ENCODE peak calls at places on chromosome 18, in seven cellular contexts. One of them, this sample, is unnamed.

GRCh38 chr18:27605107-27605834 is 420.2 kb upstream of the CHST9 start:
- DNase-seq in fibroblast of lung: peak; percentile 70
- DNase-seq in heart left ventricle: no peak
- DNase-seq in mammary epithelial cell: peak; percentile 54
- DNase-seq in spleen: no peak
- DNase-seq in left ventricle myocardium inferior: no peak
- DNase-seq in SJSA1: peak; percentile 65
- DNase-seq in this sample: no peak

GRCh38 chr18:55419939-55420664 is 167.9 kb downstream of the TCF4 start:
- DNase-seq in fibroblast of lung: peak; percentile 53
- DNase-seq in SJSA1: no peak
- DNase-seq in spleen: no peak
- DNase-seq in heart left ventricle: no peak
- DNase-seq in mammary epithelial cell: no peak
- DNase-seq in left ventricle myocardium inferior: no peak
- DNase-seq in this sample: no peak

GRCh38 chr18:50410008-50410407 is 35.2 kb downstream of the SKA1 start:
- DNase-seq in mammary epithelial cell: no peak
- DNase-seq in heart left ventricle: no peak
- DNase-seq in spleen: no peak
- DNase-seq in left ventricle myocardium inferior: no peak
- DNase-seq in SJSA1: no peak
- DNase-seq in fibroblast of lung: no peak
- DNase-seq in this sample: no peak

GRCh38 chr18:56382541-56382940 is 255.9 kb downstream of the TXNL1 start:
- DNase-seq in SJSA1: no peak
- DNase-seq in mammary epithelial cell: no peak
- DNase-seq in left ventricle myocardium inferior: no peak
- DNase-seq in fibroblast of lung: no peak
- DNase-seq in heart left ventricle: no peak
- DNase-seq in spleen: no peak
- DNase-seq in this sample: no peak

GRCh38 chr18:31977270-31977872 is 34.4 kb upstream of the TRAPPC8 start:
- DNase-seq in mammary epithelial cell: peak; percentile 32
- DNase-seq in left ventricle myocardium inferior: no peak
- DNase-seq in heart left ventricle: no peak
- DNase-seq in spleen: no peak
- DNase-seq in SJSA1: no peak
- DNase-seq in fibroblast of lung: peak; percentile 66
- DNase-seq in this sample: no peak

GRCh38 chr18:38420611-38421010 is 855.0 kb upstream of the CELF4 start:
- DNase-seq in SJSA1: no peak
- DNase-seq in spleen: no peak
- DNase-seq in fibroblast of lung: no peak
- DNase-seq in mammary epithelial cell: no peak
- DNase-seq in heart left ventricle: no peak
- DNase-seq in left ventricle myocardium inferior: no peak
- DNase-seq in this sample: no peak

GRCh38 chr18:47594621-47595086 is 335.8 kb downstream of the SMAD2 start:
- DNase-seq in left ventricle myocardium inferior: no peak
- DNase-seq in SJSA1: no peak
- DNase-seq in mammary epithelial cell: no peak
- DNase-seq in spleen: no peak
- DNase-seq in fibroblast of lung: no peak
- DNase-seq in heart left ventricle: no peak
- DNase-seq in this sample: no peak

GRCh38 chr18:69866250-69866649 is 81.4 kb downstream of the CD226 start:
- DNase-seq in spleen: no peak
- DNase-seq in fibroblast of lung: no peak
- DNase-seq in left ventricle myocardium inferior: no peak
- DNase-seq in heart left ventricle: no peak
- DNase-seq in mammary epithelial cell: no peak
- DNase-seq in SJSA1: no peak
- DNase-seq in this sample: no peak

GRCh38 chr18:35511428-35511827 is 13.7 kb upstream of the INO80C start:
- DNase-seq in spleen: no peak
- DNase-seq in SJSA1: peak; percentile 5
- DNase-seq in fibroblast of lung: no peak
- DNase-seq in left ventricle myocardium inferior: no peak
- DNase-seq in mammary epithelial cell: no peak
- DNase-seq in heart left ventricle: no peak
- DNase-seq in this sample: no peak

GRCh38 chr18:56248613-56249235 is 389.7 kb downstream of the TXNL1 start:
- DNase-seq in spleen: no peak
- DNase-seq in left ventricle myocardium inferior: no peak
- DNase-seq in SJSA1: no peak
- DNase-seq in fibroblast of lung: no peak
- DNase-seq in heart left ventricle: no peak
- DNase-seq in mammary epithelial cell: no peak
- DNase-seq in this sample: no peak

GRCh38 chr18:44536041-44536440 is 144.6 kb upstream of the SETBP1 start:
- DNase-seq in spleen: no peak
- DNase-seq in left ventricle myocardium inferior: no peak
- DNase-seq in mammary epithelial cell: peak; percentile 65
- DNase-seq in heart left ventricle: no peak
- DNase-seq in SJSA1: no peak
- DNase-seq in fibroblast of lung: peak; percentile 73
- DNase-seq in this sample: no peak

GRCh38 chr18:47604041-47604440 is 326.4 kb downstream of the SMAD2 start:
- DNase-seq in fibroblast of lung: no peak
- DNase-seq in SJSA1: peak; percentile 19
- DNase-seq in spleen: no peak
- DNase-seq in heart left ventricle: no peak
- DNase-seq in mammary epithelial cell: no peak
- DNase-seq in left ventricle myocardium inferior: no peak
- DNase-seq in this sample: no peak

GRCh38 chr18:46297124-46297523 is 192.9 kb downstream of the HAUS1 start:
- DNase-seq in SJSA1: no peak
- DNase-seq in spleen: no peak
- DNase-seq in left ventricle myocardium inferior: no peak
- DNase-seq in mammary epithelial cell: no peak
- DNase-seq in fibroblast of lung: no peak
- DNase-seq in heart left ventricle: no peak
- DNase-seq in this sample: no peak

GRCh38 chr18:9380571-9381390 is 46.2 kb downstream of the TWSG1 start:
- DNase-seq in heart left ventricle: no peak
- DNase-seq in fibroblast of lung: peak; percentile 78
- DNase-seq in SJSA1: no peak
- DNase-seq in left ventricle myocardium inferior: no peak
- DNase-seq in mammary epithelial cell: no peak
- DNase-seq in spleen: no peak
- DNase-seq in this sample: no peak

GRCh38 chr18:73279499-73279898 is 411.7 kb upstream of the NETO1 start:
- DNase-seq in heart left ventricle: peak; percentile 58
- DNase-seq in mammary epithelial cell: no peak
- DNase-seq in SJSA1: no peak
- DNase-seq in fibroblast of lung: no peak
- DNase-seq in left ventricle myocardium inferior: peak; percentile 61
- DNase-seq in spleen: no peak
- DNase-seq in this sample: no peak

GRCh38 chr18:47975105-47975504 is 44.6 kb upstream of the SMAD2 start:
- DNase-seq in SJSA1: no peak
- DNase-seq in fibroblast of lung: no peak
- DNase-seq in left ventricle myocardium inferior: no peak
- DNase-seq in spleen: no peak
- DNase-seq in heart left ventricle: no peak
- DNase-seq in mammary epithelial cell: no peak
- DNase-seq in this sample: no peak

GRCh38 chr18:79962835-79963657 is 1.4 kb upstream of the HSBP1L1 start:
- DNase-seq in spleen: no peak
- DNase-seq in fibroblast of lung: no peak
- DNase-seq in SJSA1: no peak
- DNase-seq in left ventricle myocardium inferior: no peak
- DNase-seq in heart left ventricle: no peak
- DNase-seq in mammary epithelial cell: no peak
- DNase-seq in this sample: no peak

GRCh38 chr18:22848618-22849017 is 84.5 kb upstream of the RBBP8 start:
- DNase-seq in spleen: no peak
- DNase-seq in left ventricle myocardium inferior: no peak
- DNase-seq in heart left ventricle: no peak
- DNase-seq in SJSA1: no peak
- DNase-seq in fibroblast of lung: peak; percentile 88
- DNase-seq in mammary epithelial cell: peak; percentile 83
- DNase-seq in this sample: no peak

GRCh38 chr18:58870621-58871020 is 5.9 kb downstream of the ZNF532 start:
- DNase-seq in left ventricle myocardium inferior: no peak
- DNase-seq in fibroblast of lung: no peak
- DNase-seq in mammary epithelial cell: no peak
- DNase-seq in spleen: no peak
- DNase-seq in SJSA1: no peak
- DNase-seq in heart left ventricle: no peak
- DNase-seq in this sample: no peak

GRCh38 chr18:12074734-12075133 is 18.9 kb upstream of the ANKRD62 start:
- DNase-seq in spleen: no peak
- DNase-seq in heart left ventricle: no peak
- DNase-seq in SJSA1: no peak
- DNase-seq in mammary epithelial cell: no peak
- DNase-seq in left ventricle myocardium inferior: no peak
- DNase-seq in fibroblast of lung: no peak
- DNase-seq in this sample: no peak

GRCh38 chr18:59546164-59546563 is 151.1 kb downstream of the CCBE1 start:
- DNase-seq in mammary epithelial cell: peak; percentile 83
- DNase-seq in SJSA1: no peak
- DNase-seq in heart left ventricle: no peak
- DNase-seq in left ventricle myocardium inferior: no peak
- DNase-seq in fibroblast of lung: peak; percentile 75
- DNase-seq in spleen: no peak
- DNase-seq in this sample: no peak

GRCh38 chr18:2716394-2717326 is 61.1 kb downstream of the SMCHD1 start:
- DNase-seq in fibroblast of lung: no peak
- DNase-seq in left ventricle myocardium inferior: peak; percentile 50
- DNase-seq in heart left ventricle: no peak
- DNase-seq in mammary epithelial cell: no peak
- DNase-seq in spleen: peak; percentile 60
- DNase-seq in SJSA1: no peak
- DNase-seq in this sample: no peak

GRCh38 chr18:11040823-11041712 is 108.3 kb downstream of the PIEZO2 start:
- DNase-seq in SJSA1: no peak
- DNase-seq in fibroblast of lung: peak; percentile 80
- DNase-seq in left ventricle myocardium inferior: no peak
- DNase-seq in mammary epithelial cell: peak; percentile 1
- DNase-seq in heart left ventricle: no peak
- DNase-seq in spleen: no peak
- DNase-seq in this sample: no peak

GRCh38 chr18:12307871-12308385 is at the start of gene TUBB6:
- DNase-seq in left ventricle myocardium inferior: peak; percentile 79
- DNase-seq in mammary epithelial cell: peak; percentile 82
- DNase-seq in SJSA1: peak; percentile 93
- DNase-seq in spleen: peak; percentile 81
- DNase-seq in fibroblast of lung: peak; percentile 80
- DNase-seq in heart left ventricle: peak; percentile 90
- DNase-seq in this sample: no peak

GRCh38 chr18:71405142-71405806 is 1116.4 kb downstream of the SOCS6 start:
- DNase-seq in left ventricle myocardium inferior: no peak
- DNase-seq in SJSA1: no peak
- DNase-seq in heart left ventricle: no peak
- DNase-seq in mammary epithelial cell: no peak
- DNase-seq in spleen: no peak
- DNase-seq in fibroblast of lung: no peak
- DNase-seq in this sample: no peak
- H3K9me3 ChIP-seq in left ventricle myocardium inferior: no peaks in the 10 kb centered on the region
- H3K9me3 ChIP-seq in SJSA1: no peaks in the 10 kb centered on the region
- H3K9me3 ChIP-seq in heart left ventricle: no peaks in the 10 kb centered on the region
- H3K9me3 ChIP-seq in mammary epithelial cell: peaks cover 22% of the 10 kb centered on the region
- H3K9me3 ChIP-seq in spleen: no peaks in the 10 kb centered on the region
- H3K9me3 ChIP-seq in fibroblast of lung: no peaks in the 10 kb centered on the region
- H3K9me3 ChIP-seq in this sample: no peaks in the 10 kb centered on the region

DNA sequence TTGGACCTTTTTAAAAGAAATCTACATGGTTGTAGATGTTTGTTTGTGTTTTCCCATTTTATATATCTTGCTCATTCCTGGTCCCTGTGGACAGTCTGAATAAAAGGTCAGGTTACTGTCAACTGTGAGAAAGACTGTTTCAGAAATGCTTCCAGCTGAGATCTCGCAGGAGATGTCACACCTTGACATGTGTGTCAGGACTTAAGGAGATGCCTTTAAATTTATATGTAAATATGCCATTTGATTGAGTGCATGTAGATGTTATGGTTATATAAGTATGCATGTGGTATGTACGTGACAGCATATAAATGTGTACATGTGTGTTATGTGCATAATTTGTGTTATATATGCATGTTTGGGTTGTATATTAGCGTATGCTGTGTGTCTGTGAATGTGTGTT is 2172.3 kb upstream of the CELF4 start:
- DNase-seq in spleen: no peak
- DNase-seq in left ventricle myocardium inferior: no peak
- DNase-seq in SJSA1: no peak
- DNase-seq in heart left ventricle: no peak
- DNase-seq in mammary epithelial cell: no peak
- DNase-seq in fibroblast of lung: no peak
- DNase-seq in this sample: no peak
- H3K4me3 ChIP-seq in spleen: no peak overlapping the region
- H3K4me3 ChIP-seq in left ventricle myocardium inferior: no peak overlapping the region
- H3K4me3 ChIP-seq in SJSA1: no peak overlapping the region
- H3K4me3 ChIP-seq in heart left ventricle: no peak overlapping the region
- H3K4me3 ChIP-seq in mammary epithelial cell: no peak overlapping the region
- H3K4me3 ChIP-seq in fibroblast of lung: no peak overlapping the region
- H3K4me3 ChIP-seq in this sample: no peak overlapping the region

DNA sequence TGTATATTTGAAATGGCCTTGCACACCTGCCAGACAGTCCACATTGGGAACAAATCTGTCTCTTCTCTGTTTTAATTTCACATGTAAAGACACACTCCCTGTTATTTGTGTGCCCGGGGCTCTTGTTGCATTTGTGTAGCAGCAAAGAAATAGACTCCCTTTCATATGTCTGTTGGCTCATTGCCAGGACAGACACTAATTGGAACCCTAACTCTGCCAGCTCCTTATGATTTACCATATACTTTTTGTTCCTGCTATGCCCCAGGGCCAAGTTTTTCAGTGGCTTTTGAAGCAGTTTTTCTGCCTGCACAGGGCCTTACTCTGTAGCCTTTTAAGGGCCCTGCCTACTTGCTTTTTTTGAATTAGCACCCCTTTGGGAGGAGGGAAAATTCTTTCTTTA is 396.9 kb downstream of the DLGAP1 start:
- DNase-seq in spleen: no peak
- DNase-seq in left ventricle myocardium inferior: no peak
- DNase-seq in heart left ventricle: no peak
- DNase-seq in fibroblast of lung: no peak
- DNase-seq in mammary epithelial cell: no peak
- DNase-seq in SJSA1: no peak
- DNase-seq in this sample: no peak
- H3K9me3 ChIP-seq in spleen: peaks cover 39% of the 10 kb centered on the region
- H3K9me3 ChIP-seq in left ventricle myocardium inferior: peaks cover 33% of the 10 kb centered on the region
- H3K9me3 ChIP-seq in heart left ventricle: peaks cover 14% of the 10 kb centered on the region
- H3K9me3 ChIP-seq in fibroblast of lung: no peaks in the 10 kb centered on the region
- H3K9me3 ChIP-seq in mammary epithelial cell: peaks cover 12% of the 10 kb centered on the region
- H3K9me3 ChIP-seq in SJSA1: no peaks in the 10 kb centered on the region
- H3K9me3 ChIP-seq in this sample: peaks cover 7% of the 10 kb centered on the region

GRCh38 chr18:809985-810642 is 1.9 kb downstream of the YES1 start:
- DNase-seq in SJSA1: no peak
- DNase-seq in heart left ventricle: no peak
- DNase-seq in mammary epithelial cell: no peak
- DNase-seq in left ventricle myocardium inferior: no peak
- DNase-seq in fibroblast of lung: no peak
- DNase-seq in spleen: no peak
- DNase-seq in this sample: no peak
- H3K4me3 ChIP-seq in SJSA1: peak overlapping the region; percentile 81
- H3K4me3 ChIP-seq in heart left ventricle: peak overlapping the region; percentile 70
- H3K4me3 ChIP-seq in mammary epithelial cell: peak overlapping the region; percentile 95
- H3K4me3 ChIP-seq in left ventricle myocardium inferior: peak overlapping the region; percentile 95
- H3K4me3 ChIP-seq in fibroblast of lung: no peak overlapping the region
- H3K4me3 ChIP-seq in spleen: peak overlapping the region; percentile 60
- H3K4me3 ChIP-seq in this sample: no peak overlapping the region

This sample was measured in thoracic aorta.